ENCODE peak calls at places on chromosomes 2 and 18, in five cellular contexts. One of them, this sample, is unnamed.
A peak's percentile ranks its signal among the peaks of the same experiment; 100 is the strongest.

GRCh38 chr2:60719331-60719730 is 36.7 kb upstream of the PAPOLG start:
- DNase-seq in mammary epithelial cell: peak; percentile 70
- DNase-seq in HCT116: no peak
- DNase-seq in fibroblast of lung: no peak
- DNase-seq in cardiac fibroblast: no peak
- DNase-seq in this sample: peak; percentile 82

GRCh38 chr18:26655614-26656400 is 107.5 kb upstream of the KCTD1 start:
- DNase-seq in mammary epithelial cell: peak; percentile 63
- DNase-seq in HCT116: no peak
- DNase-seq in fibroblast of lung: peak; percentile 38
- DNase-seq in cardiac fibroblast: peak; percentile 55
- DNase-seq in this sample: peak; percentile 64

GRCh38 chr2:9554841-9555337 is 741 bp downstream of the ADAM17 start:
- DNase-seq in mammary epithelial cell: peak; percentile 86
- DNase-seq in HCT116: no peak
- DNase-seq in cardiac fibroblast: peak; percentile 94
- DNase-seq in fibroblast of lung: peak; percentile 92
- DNase-seq in this sample: peak; percentile 84

GRCh38 chr2:96950391-96951124 is 35.8 kb downstream of the FAM178B start:
- DNase-seq in fibroblast of lung: no peak
- DNase-seq in mammary epithelial cell: no peak
- DNase-seq in cardiac fibroblast: no peak
- DNase-seq in HCT116: no peak
- DNase-seq in this sample: no peak

GRCh38 chr2:182415771-182416170 is 11.1 kb downstream of the PDE1A start:
- DNase-seq in cardiac fibroblast: no peak
- DNase-seq in HCT116: no peak
- DNase-seq in mammary epithelial cell: no peak
- DNase-seq in fibroblast of lung: no peak
- DNase-seq in this sample: no peak

GRCh38 chr2:106104332-106105062 is 89.6 kb downstream of the UXS1 start:
- DNase-seq in mammary epithelial cell: peak; percentile 46
- DNase-seq in fibroblast of lung: peak; percentile 73
- DNase-seq in cardiac fibroblast: peak; percentile 67
- DNase-seq in HCT116: peak; percentile 44
- DNase-seq in this sample: peak; percentile 75

GRCh38 chr18:23281626-23282436 is 146.5 kb downstream of the CABLES1 start:
- DNase-seq in cardiac fibroblast: peak; percentile 21
- DNase-seq in mammary epithelial cell: peak; percentile 94
- DNase-seq in fibroblast of lung: no peak
- DNase-seq in HCT116: peak; percentile 35
- DNase-seq in this sample: peak; percentile 91

GRCh38 chr18:12890500-12890899 is 6.5 kb upstream of the PTPN2 start:
- DNase-seq in fibroblast of lung: no peak
- DNase-seq in mammary epithelial cell: no peak
- DNase-seq in HCT116: no peak
- DNase-seq in cardiac fibroblast: peak; percentile 22
- DNase-seq in this sample: no peak

GRCh38 chr2:222280795-222281194 is 18.0 kb downstream of the PAX3 start:
- DNase-seq in mammary epithelial cell: no peak
- DNase-seq in fibroblast of lung: no peak
- DNase-seq in HCT116: no peak
- DNase-seq in cardiac fibroblast: no peak
- DNase-seq in this sample: no peak

GRCh38 chr18:48441405-48441881 is 32.3 kb upstream of the ZBTB7C start:
- DNase-seq in cardiac fibroblast: peak; percentile 59
- DNase-seq in HCT116: no peak
- DNase-seq in mammary epithelial cell: no peak
- DNase-seq in fibroblast of lung: peak; percentile 19
- DNase-seq in this sample: no peak

GRCh38 chr2:46801731-46802664 is 113.6 kb downstream of the MCFD2 start:
- DNase-seq in fibroblast of lung: no peak
- DNase-seq in HCT116: no peak
- DNase-seq in mammary epithelial cell: peak; percentile 49
- DNase-seq in cardiac fibroblast: no peak
- DNase-seq in this sample: peak; percentile 58

GRCh38 chr18:71939483-71939882 is 604.7 kb downstream of the CBLN2 start:
- DNase-seq in fibroblast of lung: no peak
- DNase-seq in mammary epithelial cell: no peak
- DNase-seq in HCT116: no peak
- DNase-seq in cardiac fibroblast: no peak
- DNase-seq in this sample: no peak

GRCh38 chr2:179410552-179411356 is 146.1 kb upstream of the SESTD1 start:
- DNase-seq in fibroblast of lung: peak; percentile 76
- DNase-seq in HCT116: peak; percentile 60
- DNase-seq in mammary epithelial cell: peak; percentile 48
- DNase-seq in cardiac fibroblast: peak; percentile 75
- DNase-seq in this sample: peak; percentile 69

GRCh38 chr2:12004713-12005112 is 258.3 kb downstream of the LPIN1 start:
- DNase-seq in HCT116: no peak
- DNase-seq in cardiac fibroblast: no peak
- DNase-seq in fibroblast of lung: no peak
- DNase-seq in mammary epithelial cell: no peak
- DNase-seq in this sample: no peak

GRCh38 chr18:63319383-63320040 is at the start of gene BCL2:
- DNase-seq in cardiac fibroblast: peak; percentile 42
- DNase-seq in fibroblast of lung: peak; percentile 45
- DNase-seq in mammary epithelial cell: peak; percentile 32
- DNase-seq in HCT116: no peak
- DNase-seq in this sample: peak; percentile 37

GRCh38 chr18:21452381-21452780 is 148.1 kb downstream of the ESCO1 start:
- DNase-seq in mammary epithelial cell: no peak
- DNase-seq in cardiac fibroblast: no peak
- DNase-seq in fibroblast of lung: no peak
- DNase-seq in HCT116: no peak
- DNase-seq in this sample: no peak

GRCh38 chr18:55513199-55513598 is 74.8 kb downstream of the TCF4 start:
- DNase-seq in fibroblast of lung: no peak
- DNase-seq in mammary epithelial cell: no peak
- DNase-seq in cardiac fibroblast: peak; percentile 39
- DNase-seq in HCT116: no peak
- DNase-seq in this sample: peak; percentile 56

GRCh38 chr2:238720232-238720672 is 127.6 kb upstream of the TWIST2 start:
- DNase-seq in cardiac fibroblast: peak; percentile 31
- DNase-seq in mammary epithelial cell: peak; percentile 100
- DNase-seq in HCT116: peak; percentile 52
- DNase-seq in fibroblast of lung: peak; percentile 38
- DNase-seq in this sample: peak; percentile 93

GRCh38 chr2:238513346-238513745 is 86.6 kb downstream of the ASB1 start:
- DNase-seq in cardiac fibroblast: peak; percentile 66
- DNase-seq in fibroblast of lung: peak; percentile 62
- DNase-seq in HCT116: peak; percentile 42
- DNase-seq in mammary epithelial cell: peak; percentile 44
- DNase-seq in this sample: peak; percentile 41

GRCh38 chr2:27264253-27264752 is 1.5 kb upstream of the SLC30A3 start:
- DNase-seq in fibroblast of lung: no peak
- DNase-seq in cardiac fibroblast: no peak
- DNase-seq in mammary epithelial cell: no peak
- DNase-seq in HCT116: no peak
- DNase-seq in this sample: no peak

GRCh38 chr18:69981948-69982347 is 34.3 kb upstream of the CD226 start:
- DNase-seq in HCT116: no peak
- DNase-seq in cardiac fibroblast: no peak
- DNase-seq in mammary epithelial cell: no peak
- DNase-seq in fibroblast of lung: no peak
- DNase-seq in this sample: no peak

GRCh38 chr2:28390857-28391563 is 1.6 kb upstream of the FOSL2 start:
- DNase-seq in HCT116: no peak
- DNase-seq in fibroblast of lung: no peak
- DNase-seq in mammary epithelial cell: peak; percentile 77
- DNase-seq in cardiac fibroblast: peak; percentile 94
- DNase-seq in this sample: peak; percentile 78

GRCh38 chr2:20067992-20068727 is 16.7 kb upstream of the LAPTM4A start:
- DNase-seq in HCT116: no peak
- DNase-seq in fibroblast of lung: peak; percentile 95
- DNase-seq in cardiac fibroblast: peak; percentile 87
- DNase-seq in mammary epithelial cell: peak; percentile 91
- DNase-seq in this sample: peak; percentile 97

GRCh38 chr2:68812256-68812655 is 58.9 kb downstream of the BMP10 start:
- DNase-seq in HCT116: no peak
- DNase-seq in cardiac fibroblast: no peak
- DNase-seq in fibroblast of lung: peak; percentile 21
- DNase-seq in mammary epithelial cell: no peak
- DNase-seq in this sample: no peak

GRCh38 chr2:96538487-96539214 is 2.1 kb downstream of the ARID5A start:
- DNase-seq in mammary epithelial cell: peak; percentile 32
- DNase-seq in HCT116: no peak
- DNase-seq in cardiac fibroblast: peak; percentile 41
- DNase-seq in fibroblast of lung: peak; percentile 18
- DNase-seq in this sample: no peak

GRCh38 chr18:34153711-34154110 is 71.0 kb downstream of the NOL4 start:
- DNase-seq in HCT116: no peak
- DNase-seq in fibroblast of lung: peak; percentile 59
- DNase-seq in cardiac fibroblast: peak; percentile 39
- DNase-seq in mammary epithelial cell: peak; percentile 10
- DNase-seq in this sample: no peak

GRCh38 chr2:104733544-104733943 is 120.4 kb upstream of the POU3F3 start:
- DNase-seq in HCT116: peak; percentile 36
- DNase-seq in cardiac fibroblast: no peak
- DNase-seq in fibroblast of lung: no peak
- DNase-seq in mammary epithelial cell: no peak
- DNase-seq in this sample: peak; percentile 20

GRCh38 chr2:7427293-7428060 is 510.3 kb downstream of the RNF144A start:
- DNase-seq in cardiac fibroblast: peak; percentile 73
- DNase-seq in HCT116: peak; percentile 38
- DNase-seq in fibroblast of lung: peak; percentile 72
- DNase-seq in mammary epithelial cell: peak; percentile 37
- DNase-seq in this sample: peak; percentile 56
- TF ChIP-seq CTCF in cardiac fibroblast: peak; percentile 54
- TF ChIP-seq CTCF in HCT116: peak; percentile 76
- TF ChIP-seq CTCF in fibroblast of lung: peak; percentile 64
- TF ChIP-seq CTCF in mammary epithelial cell: peak; percentile 66
- TF ChIP-seq CTCF in this sample: peak; percentile 61

GRCh38 chr2:219249203-219249980 is 3.7 kb upstream of the TUBA4B start:
- DNase-seq in fibroblast of lung: peak; percentile 91
- DNase-seq in cardiac fibroblast: peak; percentile 96
- DNase-seq in HCT116: no peak
- DNase-seq in mammary epithelial cell: peak; percentile 92
- DNase-seq in this sample: peak; percentile 99
- H3K4me3 ChIP-seq in fibroblast of lung: no peak overlapping the region
- H3K4me3 ChIP-seq in cardiac fibroblast: no peak overlapping the region
- H3K4me3 ChIP-seq in HCT116: peak overlapping the region; percentile 27
- H3K4me3 ChIP-seq in mammary epithelial cell: no peak overlapping the region
- H3K4me3 ChIP-seq in this sample: peak overlapping the region; percentile 66

GRCh38 chr18:46677609-46678470 is 20.8 kb upstream of the LOXHD1 start:
- DNase-seq in fibroblast of lung: peak; percentile 4
- DNase-seq in HCT116: peak; percentile 2
- DNase-seq in cardiac fibroblast: peak; percentile 3
- DNase-seq in mammary epithelial cell: peak; percentile 33
- DNase-seq in this sample: peak; percentile 17
- TF ChIP-seq CTCF in fibroblast of lung: no peak
- TF ChIP-seq CTCF in HCT116: peak; percentile 39
- TF ChIP-seq CTCF in cardiac fibroblast: no peak
- TF ChIP-seq CTCF in mammary epithelial cell: peak; percentile 30
- TF ChIP-seq CTCF in this sample: no peak

DNA sequence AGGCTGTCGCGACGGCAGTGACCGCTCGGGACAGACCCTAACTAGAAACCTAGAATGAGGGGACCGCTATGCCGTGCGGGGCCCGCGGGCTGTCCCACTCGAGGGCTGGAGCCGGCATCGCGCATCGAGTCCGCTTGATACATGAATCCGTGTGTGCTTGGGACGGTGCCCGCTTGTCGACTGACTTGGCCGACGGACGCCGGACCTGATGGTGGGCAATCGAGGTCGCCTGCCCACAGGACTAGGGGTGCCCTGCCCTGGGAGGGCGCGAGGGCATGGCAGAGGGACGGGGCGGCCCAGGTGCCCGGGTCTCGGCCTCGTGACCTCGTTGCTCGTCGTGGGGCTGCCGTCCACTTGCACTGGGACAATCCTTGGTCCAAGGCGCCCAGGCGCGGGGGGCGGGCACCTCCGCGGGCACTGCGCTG is 688 bp upstream of the PTMA start:
- DNase-seq in mammary epithelial cell: peak; percentile 55
- DNase-seq in cardiac fibroblast: peak; percentile 62
- DNase-seq in fibroblast of lung: peak; percentile 54
- DNase-seq in HCT116: peak; percentile 36
- DNase-seq in this sample: peak; percentile 50
- H3K4me3 ChIP-seq in mammary epithelial cell: peak overlapping the region; percentile 59
- H3K4me3 ChIP-seq in cardiac fibroblast: peak overlapping the region; percentile 52
- H3K4me3 ChIP-seq in fibroblast of lung: no peak overlapping the region
- H3K4me3 ChIP-seq in HCT116: peak overlapping the region; percentile 94
- H3K4me3 ChIP-seq in this sample: peak overlapping the region; percentile 85

DNA sequence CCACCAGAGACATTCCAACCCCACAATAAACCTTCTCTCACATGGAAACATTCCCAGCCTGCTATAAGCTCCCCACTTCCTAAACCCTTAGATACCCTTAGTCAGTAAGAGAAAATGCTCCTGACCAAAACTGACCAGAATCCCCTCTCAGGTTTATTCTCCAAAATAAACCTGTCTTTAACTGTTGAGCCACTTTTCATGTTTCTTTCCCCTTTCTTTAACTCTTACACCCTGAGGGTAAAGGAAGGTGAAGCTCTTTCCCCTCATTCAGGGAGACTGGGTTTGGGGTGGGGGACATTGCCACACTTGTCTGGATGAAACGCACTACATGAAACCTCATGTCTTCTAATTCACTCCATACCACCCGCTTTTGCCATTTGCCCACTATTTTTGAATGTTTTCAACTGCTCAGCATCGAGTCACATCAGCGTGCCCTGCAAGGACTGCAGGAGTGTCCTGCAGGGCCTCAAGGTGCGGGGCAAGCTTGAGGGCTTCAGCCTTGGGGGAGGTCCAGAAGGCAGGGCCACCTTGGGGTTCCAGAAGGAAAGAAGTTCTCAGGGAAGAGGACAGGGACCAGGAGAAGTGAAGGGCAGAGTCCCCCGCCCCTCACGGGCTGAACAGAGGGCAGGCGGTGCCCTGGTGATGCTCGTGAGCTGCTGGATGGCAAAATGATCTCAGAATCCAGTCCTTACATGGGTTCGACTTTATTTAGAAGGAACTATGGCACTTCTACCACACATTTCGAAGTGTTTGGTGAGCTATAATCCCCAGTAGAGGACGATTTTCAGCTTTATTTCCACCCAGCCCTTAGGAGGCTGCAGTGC is 4.2 kb upstream of the SP140L start:
- DNase-seq in cardiac fibroblast: no peak
- DNase-seq in HCT116: no peak
- DNase-seq in fibroblast of lung: no peak
- DNase-seq in mammary epithelial cell: no peak
- DNase-seq in this sample: no peak
- TF ChIP-seq CTCF in cardiac fibroblast: no peak
- TF ChIP-seq CTCF in HCT116: no peak
- TF ChIP-seq CTCF in fibroblast of lung: peak; percentile 30
- TF ChIP-seq CTCF in mammary epithelial cell: no peak
- TF ChIP-seq CTCF in this sample: no peak

This sample was measured in epithelial cell of esophagus.